ENCODE peak calls at places on chromosomes 5 and 9, in five cellular contexts. One of them, this sample, is unnamed. For H3K9me3, the result is how much of the 10 kb centered on the place peaks cover.

GRCh38 chr9:134779640-134780039 is 101.0 kb upstream of the FCN2 start:
- DNase-seq in suprapubic skin: no peak
- DNase-seq in fibroblast of lung: no peak
- DNase-seq in mucosa of descending colon: no peak
- DNase-seq in psoas muscle: no peak
- DNase-seq in this sample: no peak

GRCh38 chr5:44225231-44226160 is 163.7 kb downstream of the FGF10 start:
- DNase-seq in suprapubic skin: no peak
- DNase-seq in psoas muscle: no peak
- DNase-seq in mucosa of descending colon: no peak
- DNase-seq in fibroblast of lung: no peak
- DNase-seq in this sample: no peak

GRCh38 chr5:7754997-7755596 is 95.8 kb downstream of the CFAP90 start:
- DNase-seq in mucosa of descending colon: no peak
- DNase-seq in psoas muscle: peak
- DNase-seq in fibroblast of lung: peak
- DNase-seq in suprapubic skin: no peak
- DNase-seq in this sample: peak

GRCh38 chr5:9401786-9402472 is 143.9 kb downstream of the SEMA5A start:
- DNase-seq in suprapubic skin: no peak
- DNase-seq in mucosa of descending colon: no peak
- DNase-seq in fibroblast of lung: peak
- DNase-seq in psoas muscle: no peak
- DNase-seq in this sample: no peak

GRCh38 chr5:141864371-141865370 is 13.5 kb downstream of the PCDH1 start:
- DNase-seq in suprapubic skin: no peak
- DNase-seq in psoas muscle: no peak
- DNase-seq in mucosa of descending colon: no peak
- DNase-seq in fibroblast of lung: no peak
- DNase-seq in this sample: no peak

GRCh38 chr5:113123563-113123962 is 147.0 kb downstream of the DCP2 start:
- DNase-seq in suprapubic skin: no peak
- DNase-seq in psoas muscle: no peak
- DNase-seq in fibroblast of lung: no peak
- DNase-seq in mucosa of descending colon: no peak
- DNase-seq in this sample: no peak

GRCh38 chr5:138725153-138725884 is 27.9 kb upstream of the CTNNA1 start:
- DNase-seq in mucosa of descending colon: no peak
- DNase-seq in suprapubic skin: peak
- DNase-seq in fibroblast of lung: peak
- DNase-seq in psoas muscle: peak
- DNase-seq in this sample: peak

GRCh38 chr5:16350816-16351215 is 114.8 kb downstream of the ZNF622 start:
- DNase-seq in psoas muscle: no peak
- DNase-seq in fibroblast of lung: no peak
- DNase-seq in mucosa of descending colon: no peak
- DNase-seq in suprapubic skin: no peak
- DNase-seq in this sample: no peak

GRCh38 chr5:8633706-8634105 is 764.8 kb downstream of the MTRR start:
- DNase-seq in suprapubic skin: no peak
- DNase-seq in fibroblast of lung: peak
- DNase-seq in psoas muscle: no peak
- DNase-seq in mucosa of descending colon: no peak
- DNase-seq in this sample: no peak

GRCh38 chr9:135889564-135890189 is 17.7 kb downstream of the CAMSAP1 start:
- DNase-seq in psoas muscle: no peak
- DNase-seq in fibroblast of lung: no peak
- DNase-seq in mucosa of descending colon: no peak
- DNase-seq in suprapubic skin: peak
- DNase-seq in this sample: no peak

GRCh38 chr9:110261631-110262030 is 5.3 kb upstream of the TXN start:
- DNase-seq in fibroblast of lung: peak
- DNase-seq in psoas muscle: no peak
- DNase-seq in suprapubic skin: no peak
- DNase-seq in mucosa of descending colon: no peak
- DNase-seq in this sample: no peak

DNA sequence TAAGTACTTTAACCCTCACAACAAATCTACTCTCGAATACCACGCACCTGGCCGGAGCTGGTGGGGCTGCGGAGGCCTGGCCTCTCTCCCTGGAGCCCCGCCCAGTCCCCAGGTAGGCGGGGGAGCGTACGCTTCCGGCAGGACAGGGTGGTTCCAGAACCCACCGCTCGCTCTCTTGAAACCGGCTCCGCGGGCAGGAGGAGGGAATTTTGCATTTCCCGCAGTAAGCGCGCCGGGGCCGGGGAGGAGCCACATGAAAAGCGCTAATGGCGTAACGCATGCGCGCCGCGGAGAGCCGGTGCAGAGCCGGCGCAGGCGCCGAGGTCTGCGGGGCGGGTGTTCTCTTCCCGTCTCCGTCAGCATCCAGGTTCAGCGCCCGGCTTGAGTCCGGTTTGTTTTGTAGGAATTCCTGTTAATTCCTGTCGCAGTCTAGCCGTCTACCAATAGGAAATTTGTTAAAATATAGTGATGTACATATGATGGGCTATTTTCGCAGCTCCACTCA is 20.8 kb downstream of the CAVIN4 start:
- DNase-seq in suprapubic skin: peak
- DNase-seq in psoas muscle: peak
- DNase-seq in mucosa of descending colon: peak
- DNase-seq in fibroblast of lung: peak
- DNase-seq in this sample: peak
- H3K4me3 ChIP-seq in suprapubic skin: peak
- H3K4me3 ChIP-seq in psoas muscle: peak
- H3K4me3 ChIP-seq in mucosa of descending colon: peak
- H3K4me3 ChIP-seq in fibroblast of lung: peak
- H3K4me3 ChIP-seq in this sample: peak

GRCh38 chr5:2708751-2709150 is 42.7 kb downstream of the IRX2 start:
- DNase-seq in mucosa of descending colon: no peak
- DNase-seq in suprapubic skin: peak
- DNase-seq in psoas muscle: no peak
- DNase-seq in fibroblast of lung: no peak
- DNase-seq in this sample: no peak

GRCh38 chr5:2711446-2712425 is 39.7 kb downstream of the IRX2 start:
- DNase-seq in psoas muscle: no peak
- DNase-seq in mucosa of descending colon: no peak
- DNase-seq in suprapubic skin: peak
- DNase-seq in fibroblast of lung: no peak
- DNase-seq in this sample: no peak

GRCh38 chr5:2710910-2711309 is 40.6 kb downstream of the IRX2 start:
- DNase-seq in psoas muscle: no peak
- DNase-seq in mucosa of descending colon: no peak
- DNase-seq in suprapubic skin: no peak
- DNase-seq in fibroblast of lung: peak
- DNase-seq in this sample: no peak

GRCh38 chr5:2708132-2708531 is 43.3 kb downstream of the IRX2 start:
- DNase-seq in fibroblast of lung: no peak
- DNase-seq in psoas muscle: no peak
- DNase-seq in mucosa of descending colon: no peak
- DNase-seq in suprapubic skin: peak
- DNase-seq in this sample: no peak

DNA sequence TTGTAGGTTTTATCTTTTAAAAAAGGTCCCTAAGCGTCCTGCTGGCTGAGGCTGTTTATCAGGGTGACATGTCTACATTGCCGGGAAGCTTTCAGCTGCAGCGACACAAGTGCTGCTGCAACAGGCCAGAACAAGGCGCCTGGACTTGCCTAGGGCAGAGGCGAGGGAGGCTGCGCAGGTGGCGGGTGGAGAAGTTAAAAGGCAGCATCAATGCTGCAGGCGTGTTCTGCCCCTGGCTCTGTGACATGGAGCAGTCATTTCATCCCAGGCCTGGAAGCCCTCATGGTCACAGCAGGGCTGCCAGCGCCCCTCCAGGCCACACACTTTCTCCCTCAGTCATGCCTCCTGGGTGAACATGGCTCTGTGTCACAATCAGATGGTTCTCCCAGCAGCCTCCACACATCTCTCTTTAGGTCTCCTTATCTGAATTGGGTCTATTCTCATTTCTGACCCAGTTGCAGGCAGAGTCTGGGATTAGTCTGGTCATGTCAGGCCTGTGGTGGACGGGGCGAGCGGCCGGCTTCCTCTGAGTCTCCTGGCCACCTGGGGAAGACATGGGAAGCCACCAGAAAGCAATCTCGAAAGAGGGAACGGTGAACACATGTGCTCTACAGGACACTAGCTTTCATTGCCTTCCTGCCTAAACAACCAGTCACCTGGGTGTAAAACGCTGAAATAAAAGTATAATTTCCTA is 41.3 kb downstream of the IRX2 start:
- DNase-seq in psoas muscle: no peak
- DNase-seq in suprapubic skin: peak
- DNase-seq in fibroblast of lung: no peak
- DNase-seq in mucosa of descending colon: no peak
- DNase-seq in this sample: no peak
- H3K9me3 ChIP-seq in psoas muscle: under half
- H3K9me3 ChIP-seq in suprapubic skin: under half
- H3K9me3 ChIP-seq in fibroblast of lung: under half
- H3K9me3 ChIP-seq in mucosa of descending colon: under half
- H3K9me3 ChIP-seq in this sample: under half

DNA sequence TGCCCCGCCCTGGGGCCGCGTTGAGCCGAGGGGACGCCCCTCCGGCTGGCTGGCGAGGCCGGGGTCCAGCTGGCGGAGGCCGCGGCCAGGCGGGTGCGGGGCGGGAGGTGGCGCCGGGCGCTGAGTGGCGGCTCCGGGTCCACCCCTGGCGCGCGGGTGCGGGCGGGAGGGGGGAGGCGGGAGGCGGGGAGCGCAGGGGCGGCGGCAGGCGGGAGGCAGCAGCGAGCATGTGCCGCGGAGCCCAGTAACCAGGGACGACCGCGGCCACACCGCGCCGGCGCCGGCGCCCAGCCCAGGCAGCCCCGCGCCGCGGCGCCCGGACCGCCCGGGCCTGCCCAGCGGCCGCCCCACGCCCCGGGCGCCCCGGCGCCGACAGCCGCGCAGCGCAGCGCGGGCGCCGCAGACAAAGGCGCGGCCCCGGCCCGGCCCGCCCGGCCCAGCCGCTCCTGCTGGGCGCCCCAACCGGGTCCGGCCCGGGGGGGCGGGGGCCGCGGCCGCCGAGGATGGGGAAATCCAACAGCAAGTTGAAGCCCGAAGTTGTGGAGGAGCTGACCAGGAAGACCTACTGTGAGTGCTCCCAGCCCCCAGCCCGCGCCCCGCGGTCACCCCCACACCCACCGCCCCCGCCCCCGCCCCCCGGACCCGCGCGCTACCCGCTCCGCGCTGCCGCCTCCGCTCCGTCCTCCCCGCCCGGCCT is at the start of gene NCS1:
- DNase-seq in mucosa of descending colon: peak
- DNase-seq in fibroblast of lung: peak
- DNase-seq in suprapubic skin: no peak
- DNase-seq in psoas muscle: peak
- DNase-seq in this sample: peak
- H3K4me3 ChIP-seq in mucosa of descending colon: no peak
- H3K4me3 ChIP-seq in fibroblast of lung: peak
- H3K4me3 ChIP-seq in suprapubic skin: peak
- H3K4me3 ChIP-seq in psoas muscle: peak
- H3K4me3 ChIP-seq in this sample: peak

GRCh38 chr9:123607479-123607878 is 251.5 kb downstream of the CRB2 start:
- DNase-seq in fibroblast of lung: no peak
- DNase-seq in mucosa of descending colon: no peak
- DNase-seq in suprapubic skin: no peak
- DNase-seq in psoas muscle: no peak
- DNase-seq in this sample: no peak
- H3K9me3 ChIP-seq in fibroblast of lung: under half
- H3K9me3 ChIP-seq in mucosa of descending colon: under half
- H3K9me3 ChIP-seq in suprapubic skin: under half
- H3K9me3 ChIP-seq in psoas muscle: under half
- H3K9me3 ChIP-seq in this sample: under half

GRCh38 chr9:93958121-93958874 is 3.1 kb upstream of the BARX1 start:
- DNase-seq in psoas muscle: no peak
- DNase-seq in fibroblast of lung: no peak
- DNase-seq in suprapubic skin: no peak
- DNase-seq in mucosa of descending colon: no peak
- DNase-seq in this sample: no peak
- H3K4me3 ChIP-seq in psoas muscle: peak
- H3K4me3 ChIP-seq in fibroblast of lung: no peak
- H3K4me3 ChIP-seq in suprapubic skin: peak
- H3K4me3 ChIP-seq in mucosa of descending colon: no peak
- H3K4me3 ChIP-seq in this sample: no peak

GRCh38 chr9:115423646-115424045 is 305.7 kb upstream of the TNC start:
- DNase-seq in psoas muscle: no peak
- DNase-seq in suprapubic skin: no peak
- DNase-seq in fibroblast of lung: peak
- DNase-seq in mucosa of descending colon: no peak
- DNase-seq in this sample: no peak
- H3K9me3 ChIP-seq in psoas muscle: under half
- H3K9me3 ChIP-seq in suprapubic skin: under half
- H3K9me3 ChIP-seq in fibroblast of lung: under half
- H3K9me3 ChIP-seq in mucosa of descending colon: under half
- H3K9me3 ChIP-seq in this sample: under half

This sample was measured in Caco-2.